ENCODE peak calls at places on chromosomes 11 and 22, in seven cellular contexts. X is esophagus squamous epithelium; C is activated T-helper 9 cell treated with anti-CD3 and anti-CD28 coated beads, Interleukin-2, amount 50 U/mL, for 16 hours; J is heart right ventricle; I is stimulated activated effector memory CD8-positive, alpha-beta T cell treated with anti-CD3 and anti-CD28 coated beads, Interleukin-12 subunit alpha, Interleukin-12 subunit beta, amount 100 ng/mL, for 72 hours; W is H9; A is cardiac fibroblast. Z is an unnamed sample.

GRCh38 chr11:36703055-36703404 is 105.0 kb upstream of the RAG2 start:
- DNase-seq in X (no peak), C (no peak), J (no peak), I (no peak), W (no peak), A (no peak), Z (no peak)

GRCh38 chr11:113481672-113482071 is 6.5 kb upstream of the DRD2 start:
- DNase-seq in X (no peak), C (no peak), J (no peak), I (no peak), W (no peak), A (no peak), Z (no peak)

GRCh38 chr11:109264128-109264527 is 157.9 kb upstream of the C11orf87 start:
- DNase-seq in X (no peak), C (no peak), J (no peak), I (no peak), W (no peak), A (no peak), Z (no peak)

GRCh38 chr11:86209806-86210657 is 34.5 kb upstream of the EED start:
- DNase-seq in X (no peak), C (no peak), J (no peak), I (no peak), W (no peak), A (no peak), Z (no peak)

GRCh38 chr11:91981995-91982394 is 242.6 kb upstream of the FAT3 start:
- DNase-seq in X (no peak), C (no peak), J (no peak), I (no peak), W (no peak), A (peak), Z (no peak)

GRCh38 chr11:15920856-15921629 is 435.3 kb downstream of the SOX6 start:
- DNase-seq in X (no peak), C (no peak), J (peak), I (no peak), W (no peak), A (peak), Z (no peak)

GRCh38 chr22:28594784-28595324 is 84.8 kb downstream of the TTC28 start:
- DNase-seq in X (no peak), C (no peak), J (no peak), I (no peak), W (no peak), A (peak), Z (no peak)

GRCh38 chr11:131884461-131885073 is 514.2 kb downstream of the NTM start:
- DNase-seq in X (no peak), C (no peak), J (no peak), I (no peak), W (no peak), A (no peak), Z (no peak)

GRCh38 chr22:25626146-25626992 is 61.9 kb downstream of the GRK3 start:
- DNase-seq in X (no peak), C (no peak), J (no peak), I (no peak), W (no peak), A (no peak), Z (no peak)

GRCh38 chr11:61999141-61999975 is 31.9 kb upstream of the FTH1 start:
- DNase-seq in X (no peak), C (no peak), J (no peak), I (no peak), W (no peak), A (no peak), Z (no peak)

GRCh38 chr11:30825723-30826122 is 239.6 kb upstream of the MPPED2 start:
- DNase-seq in X (no peak), C (no peak), J (no peak), I (no peak), W (no peak), A (no peak), Z (no peak)

GRCh38 chr11:43555811-43556210 is 124.7 kb upstream of the HSD17B12 start:
- DNase-seq in X (no peak), C (no peak), J (peak), I (no peak), W (no peak), A (peak), Z (no peak)

GRCh38 chr11:37450613-37451012 is 852.6 kb upstream of the RAG2 start:
- DNase-seq in X (no peak), C (no peak), J (no peak), I (no peak), W (no peak), A (peak), Z (no peak)

GRCh38 chr22:27089303-27089702 is 431.9 kb downstream of the MIAT start:
- DNase-seq in X (no peak), C (no peak), J (no peak), I (no peak), W (no peak), A (no peak), Z (no peak)

GRCh38 chr22:20595461-20595860 is 88.1 kb downstream of the MED15 start:
- DNase-seq in X (no peak), C (no peak), J (no peak), I (no peak), W (no peak), A (no peak), Z (no peak)

GRCh38 chr11:60899021-60899936 is 7.1 kb downstream of the PRPF19 start:
- DNase-seq in X (no peak), C (no peak), J (no peak), I (no peak), W (peak), A (peak), Z (no peak)

GRCh38 chr11:35305670-35306382 is 113.5 kb downstream of the SLC1A2 start:
- DNase-seq in X (no peak), C (peak), J (no peak), I (no peak), W (peak), A (peak), Z (no peak)

GRCh38 chr22:23847991-23848864 is 9.4 kb upstream of the DERL3 start:
- DNase-seq in X (no peak), C (no peak), J (no peak), I (no peak), W (peak), A (no peak), Z (no peak)

GRCh38 chr11:44456544-44457270 is 108.8 kb upstream of the CD82 start:
- DNase-seq in X (no peak), C (no peak), J (no peak), I (no peak), W (no peak), A (no peak), Z (no peak)

GRCh38 chr11:85170184-85170583 is 457.0 kb downstream of the DLG2 start:
- DNase-seq in X (no peak), C (no peak), J (no peak), I (no peak), W (no peak), A (no peak), Z (no peak)

GRCh38 chr11:46212720-46213119 is 64.7 kb upstream of the CREB3L1 start:
- DNase-seq in X (no peak), C (no peak), J (no peak), I (no peak), W (no peak), A (no peak), Z (no peak)

GRCh38 chr11:3160252-3161031 is 4.7 kb downstream of the OSBPL5 start:
- DNase-seq in X (no peak), C (no peak), J (peak), I (no peak), W (peak), A (peak), Z (peak)

GRCh38 chr11:83655996-83656395 is 369.8 kb upstream of the CCDC90B start:
- DNase-seq in X (no peak), C (no peak), J (no peak), I (no peak), W (no peak), A (no peak), Z (no peak)

GRCh38 chr11:78223320-78223954 is 34.7 kb downstream of the USP35 start:
- DNase-seq in X (no peak), C (no peak), J (no peak), I (no peak), W (peak), A (no peak), Z (no peak)